ENCODE peak calls at places on chromosomes 1 and 21, in four cellular contexts. G is ovary, Q is GM12878, M is A549. E is an unnamed sample.

GRCh38 chr1:53548031-53548491 is 88.9 kb downstream of the DMRTB1 start:
- DNase-seq in G (peak; percentile 3), Q (no peak), M (no peak), E (peak; percentile 4)

GRCh38 chr1:53549287-53549686 is 90.1 kb downstream of the DMRTB1 start:
- DNase-seq in G (no peak), Q (no peak), M (no peak), E (no peak)

GRCh38 chr21:36461918-36462486 is 17.9 kb downstream of the CLDN14 start:
- DNase-seq in G (no peak), Q (no peak), M (no peak), E (no peak)

GRCh38 chr1:93051961-93052360 is 27.1 kb upstream of the MTF2 start:
- DNase-seq in G (no peak), Q (no peak), M (no peak), E (no peak)

GRCh38 chr1:41329662-41330587 is 31.3 kb upstream of the FOXO6 start:
- DNase-seq in G (no peak), Q (no peak), M (no peak), E (no peak)

GRCh38 chr1:7406641-7407546 is 364.2 kb upstream of the VAMP3 start:
- DNase-seq in G (no peak), Q (peak; percentile 56), M (no peak), E (no peak)

GRCh38 chr1:217230412-217230811 is 400.5 kb downstream of the GPATCH2 start:
- DNase-seq in G (no peak), Q (no peak), M (no peak), E (no peak)

GRCh38 chr1:172605641-172606040 is 53.3 kb upstream of the FASLG start:
- DNase-seq in G (no peak), Q (no peak), M (no peak), E (no peak)

GRCh38 chr1:84611796-84612195 is 37.6 kb upstream of the CTBS start:
- DNase-seq in G (no peak), Q (no peak), M (no peak), E (no peak)

GRCh38 chr21:41663805-41664788 is 102.8 kb downstream of the RIPK4 start:
- DNase-seq in G (no peak), Q (peak; percentile 26), M (no peak), E (no peak)

GRCh38 chr1:175155473-175155856 is 37.1 kb downstream of the KIAA0040 start:
- DNase-seq in G (no peak), Q (no peak), M (no peak), E (no peak)

GRCh38 chr21:39022901-39023693 is 160.2 kb downstream of the PSMG1 start:
- DNase-seq in G (peak; percentile 79), Q (no peak), M (no peak), E (peak; percentile 52)

GRCh38 chr1:25958475-25958874 is 39.4 kb downstream of the PAFAH2 start:
- DNase-seq in G (no peak), Q (no peak), M (no peak), E (no peak)

GRCh38 chr1:182080955-182081582 is 19.6 kb upstream of the ZNF648 start:
- DNase-seq in G (no peak), Q (no peak), M (peak; percentile 48), E (peak; percentile 60)

GRCh38 chr21:33931799-33932390 is 16.3 kb upstream of the ATP5PO start:
- DNase-seq in G (no peak), Q (no peak), M (no peak), E (no peak)

GRCh38 chr1:116259665-116260064 is 113.4 kb upstream of the ATP1A1 start:
- DNase-seq in G (no peak), Q (no peak), M (no peak), E (no peak)

GRCh38 chr1:177145102-177145779 is 19.3 kb downstream of the ASTN1 start:
- DNase-seq in G (no peak), Q (no peak), M (no peak), E (no peak)

GRCh38 chr1:56908619-56909340 is 54.2 kb downstream of the C8A start:
- DNase-seq in G (no peak), Q (no peak), M (no peak), E (no peak)

DNA sequence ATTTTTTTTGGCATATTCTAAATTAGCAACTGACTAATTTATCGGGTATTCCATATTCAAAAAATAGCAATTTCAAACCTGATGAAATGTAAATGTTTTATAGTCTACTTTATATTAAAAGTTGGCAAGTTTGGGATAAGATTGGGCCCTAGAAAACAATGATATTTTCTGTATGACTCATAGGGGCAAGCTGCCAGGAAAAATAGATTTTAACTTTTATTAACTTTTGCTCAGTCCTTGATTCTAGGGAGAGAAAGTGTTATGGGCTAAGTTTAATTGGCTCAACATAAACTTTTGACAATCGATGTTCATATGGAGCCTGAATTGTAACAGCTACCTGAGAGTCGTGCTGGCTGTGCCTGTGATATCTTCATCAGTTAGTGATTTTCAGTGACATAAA is 576.9 kb upstream of the B3GALT2 start:
- DNase-seq in G (no peak), Q (no peak), M (no peak), E (no peak)
- TF ChIP-seq EP300 in G (no peak), Q (no peak), M (no peak), E (no peak)

GRCh38 chr1:168372307-168372706 is 91.6 kb downstream of the TBX19 start:
- DNase-seq in G (no peak), Q (no peak), M (no peak), E (no peak)
- TF ChIP-seq EP300 in G (no peak), Q (no peak), M (no peak), E (no peak)

DNA sequence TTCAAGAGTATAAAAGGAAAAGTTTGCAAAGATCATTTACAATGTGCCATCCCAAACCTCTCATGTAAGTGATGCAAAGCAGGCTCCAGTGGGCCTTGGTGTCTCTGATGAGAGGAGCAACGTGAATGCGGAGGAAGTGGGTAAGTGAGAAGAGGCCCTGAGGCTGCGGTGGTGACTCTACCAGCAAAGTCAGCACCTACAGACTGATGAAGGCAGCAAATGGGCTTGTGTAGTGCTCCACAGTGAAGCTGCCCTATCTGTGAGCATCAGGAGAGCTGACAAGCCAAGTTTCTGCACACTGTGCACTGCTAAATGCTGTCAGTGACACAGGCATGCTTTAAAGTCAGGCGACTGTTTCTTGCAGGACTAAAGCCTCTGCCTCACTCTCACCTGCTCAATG is 15.6 kb upstream of the RAP1A start:
- DNase-seq in G (no peak), Q (no peak), M (no peak), E (no peak)
- TF ChIP-seq EP300 in G (no peak), Q (no peak), M (no peak), E (no peak)

GRCh38 chr1:44672956-44673674 is 1.2 kb downstream of the TMEM53 start:
- DNase-seq in G (no peak), Q (no peak), M (no peak), E (no peak)

GRCh38 chr1:44672254-44672955 is 1.9 kb downstream of the TMEM53 start:
- DNase-seq in G (no peak), Q (peak; percentile 71), M (no peak), E (no peak)

GRCh38 chr1:44673675-44674112 is 587 bp downstream of the TMEM53 start:
- DNase-seq in G (no peak), Q (no peak), M (no peak), E (no peak)

GRCh38 chr1:44675186-44675585 is 672 bp downstream of the ARMH1 start:
- DNase-seq in G (no peak), Q (no peak), M (no peak), E (no peak)

DNA sequence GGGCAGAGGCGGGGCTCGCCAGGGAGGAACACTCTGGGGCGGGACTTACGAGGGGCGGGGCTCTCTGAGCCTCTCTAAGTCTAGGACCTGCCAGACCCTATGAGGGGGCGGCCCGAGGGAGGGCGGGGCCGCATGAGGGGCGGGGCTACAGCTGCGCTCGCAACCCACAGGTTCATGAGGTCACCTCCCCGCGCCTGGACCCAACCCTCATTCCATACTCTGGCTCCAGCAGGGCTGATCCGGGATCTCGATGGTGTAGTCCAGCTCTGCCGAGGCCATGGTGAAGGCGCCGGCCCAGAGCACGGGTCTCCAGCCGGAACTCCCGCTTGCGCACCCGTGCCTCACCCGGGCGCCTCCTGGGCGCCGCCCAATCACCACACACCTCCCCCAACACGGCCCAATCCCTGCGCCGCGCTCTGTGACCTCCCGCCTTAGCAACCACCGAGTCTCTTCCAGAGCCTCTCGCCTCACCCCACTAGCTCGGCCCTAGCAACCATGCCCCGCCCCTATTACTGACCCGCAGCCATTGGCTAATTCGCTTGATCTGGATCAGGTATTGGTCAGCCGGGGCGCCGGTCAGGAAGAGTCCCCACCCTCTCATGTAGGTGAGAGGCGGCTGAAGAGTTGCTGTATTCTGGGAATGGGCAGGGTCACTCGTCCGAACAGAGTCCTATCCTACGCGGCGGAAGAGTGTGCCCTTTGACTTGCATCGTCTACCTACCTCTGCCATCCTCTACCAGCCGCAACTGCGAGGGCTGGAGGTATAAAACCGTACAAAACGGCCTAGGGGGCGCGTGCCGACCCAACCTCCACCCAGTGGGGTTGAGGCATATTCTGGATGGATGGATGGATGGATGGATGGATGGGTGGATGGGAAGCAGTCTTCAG is at the start of the genes ARMH1 and TMEM53:
- DNase-seq in G (peak; percentile 100), Q (peak; percentile 95), M (peak; percentile 96), E (peak; percentile 98)
- TF ChIP-seq EP300 in G (peak; percentile 60), Q (no peak), M (no peak), E (peak; percentile 93)

DNA sequence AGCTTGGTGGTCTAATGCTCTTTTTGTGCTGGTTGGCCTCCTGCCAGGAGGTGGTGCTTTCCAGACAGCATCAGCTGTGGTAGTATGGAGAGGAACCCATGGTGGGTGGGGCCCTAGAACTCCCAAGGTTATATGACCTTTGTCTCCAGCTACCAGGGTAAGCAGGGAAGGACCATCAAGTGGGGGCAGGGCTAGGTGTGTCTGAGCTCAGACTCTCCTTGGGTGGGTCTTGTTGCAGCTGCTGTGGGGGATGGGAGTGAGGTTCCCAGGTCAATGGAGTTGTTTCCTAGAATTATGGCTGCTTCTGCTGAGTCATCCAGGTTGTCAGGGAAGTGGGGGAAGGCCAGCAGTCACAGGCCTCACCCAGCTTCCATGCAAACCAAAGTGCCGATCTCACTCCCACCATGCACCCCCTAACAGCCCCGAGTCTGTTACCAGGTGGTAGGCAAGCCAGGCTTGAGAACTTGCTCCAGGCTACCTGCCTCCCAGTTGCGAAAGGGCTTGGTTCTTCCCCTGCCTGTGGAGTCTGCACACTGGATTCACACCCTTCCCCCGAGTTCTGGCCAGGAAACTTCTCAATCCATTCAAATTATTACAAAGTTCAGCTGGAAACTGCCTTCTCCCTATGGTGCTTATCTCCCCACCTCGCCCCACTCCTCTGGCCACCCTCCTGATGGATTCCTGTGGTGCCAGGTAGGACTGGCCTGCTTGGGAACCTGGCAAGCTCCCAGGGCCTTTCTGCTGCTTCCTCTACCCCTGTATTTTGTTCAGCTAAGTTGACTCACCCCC is 37.8 kb downstream of the DRAM2 start:
- DNase-seq in G (no peak), Q (no peak), M (no peak), E (no peak)
- TF ChIP-seq EP300 in G (no peak), Q (no peak), M (no peak), E (no peak)

E was measured in tibial nerve.